ENCODE peak calls at places on chromosomes 16 and 17, in ten cellular contexts. D, A, P, H, I, Y, L, S, J and X are unnamed samples.

GRCh38 chr17:73625975-73626706 is 18.1 kb downstream of the SDK2 start:
- DNase-seq in A (no peak), J (no peak), I (no peak), L (no peak), H (no peak), D (no peak), P (no peak), S (no peak), Y (peak), X (no peak)

GRCh38 chr17:73203135-73203787 is 10.4 kb downstream of the COG1 start:
- DNase-seq in J (peak), D (no peak), P (no peak), S (no peak), I (no peak), H (no peak), L (no peak), Y (no peak), A (peak), X (no peak)

GRCh38 chr16:59527206-59527997 is 793.3 kb upstream of the GOT2 start:
- DNase-seq in L (peak), J (no peak), Y (no peak), D (peak), H (no peak), P (no peak), I (no peak), A (no peak), S (peak), X (peak)

GRCh38 chr17:4710693-4711634 is 532 bp downstream of the ARRB2 start:
- DNase-seq in A (no peak), S (no peak), Y (no peak), P (peak), I (no peak), J (no peak), D (no peak), L (no peak), H (peak), X (no peak)

GRCh38 chr16:20740007-20740883 is 1.4 kb downstream of the THUMPD1 start:
- DNase-seq in D (peak), L (no peak), P (peak), I (no peak), A (peak), Y (no peak), H (no peak), J (peak), S (no peak), X (peak)

GRCh38 chr16:84072014-84072413 is 29.4 kb upstream of the SLC38A8 start:
- DNase-seq in P (no peak), S (no peak), Y (no peak), L (peak), I (no peak), D (peak), H (no peak), J (no peak), A (no peak), X (peak)

GRCh38 chr17:58402679-58403078 is 14.7 kb downstream of the RNF43 start:
- DNase-seq in P (no peak), A (no peak), I (no peak), Y (no peak), D (peak), J (no peak), S (no peak), L (no peak), H (no peak), X (peak)

GRCh38 chr16:81621496-81621895 is 157.6 kb upstream of the PLCG2 start:
- DNase-seq in H (no peak), Y (no peak), P (no peak), D (no peak), I (no peak), J (no peak), S (no peak), A (no peak), L (no peak), X (no peak)

GRCh38 chr16:79698341-79698753 is 97.8 kb upstream of the MAF start:
- DNase-seq in J (no peak), Y (no peak), A (peak), D (peak), I (no peak), P (no peak), S (peak), H (no peak), L (peak), X (peak)

GRCh38 chr16:77775911-77776909 is 12.2 kb upstream of the VAT1L start:
- DNase-seq in H (no peak), D (no peak), I (no peak), P (no peak), A (no peak), L (peak), Y (no peak), S (no peak), J (peak), X (peak)

GRCh38 chr16:86508028-86508946 is 2.0 kb upstream of the FOXF1 start:
- DNase-seq in Y (no peak), D (peak), J (no peak), S (no peak), A (no peak), L (no peak), H (no peak), I (no peak), P (no peak), X (peak)

GRCh38 chr16:23729503-23730424 is 16.7 kb upstream of the ERN2 start:
- DNase-seq in A (no peak), H (peak), L (peak), P (no peak), D (peak), I (no peak), Y (peak), S (no peak), J (peak), X (peak)

GRCh38 chr17:40501499-40501911 is at the start of gene TNS4:
- DNase-seq in P (no peak), H (no peak), Y (no peak), L (no peak), A (no peak), S (no peak), D (no peak), I (no peak), J (peak), X (no peak)

GRCh38 chr16:57781349-57781740 is 20.9 kb downstream of the KIFC3 start:
- DNase-seq in Y (no peak), D (no peak), I (no peak), H (peak), A (no peak), J (no peak), P (no peak), S (no peak), L (no peak), X (no peak)

GRCh38 chr17:75785770-75786538 is 1.3 kb downstream of the UNK start:
- DNase-seq in L (peak), I (no peak), D (peak), S (no peak), J (no peak), H (no peak), Y (no peak), P (peak), A (no peak), X (peak)

GRCh38 chr16:89324056-89325010 is 106.8 kb downstream of the ZNF778 start:
- DNase-seq in L (peak), H (peak), I (peak), D (peak), P (no peak), J (no peak), S (no peak), A (no peak), Y (no peak), X (peak)

GRCh38 chr16:23842137-23842600 is 6.4 kb downstream of the PRKCB start:
- DNase-seq in I (no peak), S (no peak), H (no peak), J (no peak), Y (no peak), D (no peak), L (no peak), P (no peak), A (no peak), X (no peak)

GRCh38 chr17:21119247-21119944 is 7.4 kb upstream of the DHRS7B start:
- DNase-seq in A (peak), P (peak), S (no peak), H (peak), L (peak), J (peak), Y (peak), D (peak), I (peak), X (peak)

GRCh38 chr17:40349477-40350409 is 14.8 kb downstream of the GJD3 start:
- DNase-seq in D (no peak), I (peak), Y (no peak), H (no peak), P (no peak), L (peak), S (no peak), A (peak), J (no peak), X (no peak)

GRCh38 chr17:69447726-69448125 is 33.2 kb downstream of the MAP2K6 start:
- DNase-seq in D (no peak), P (no peak), A (no peak), J (no peak), H (no peak), S (no peak), L (no peak), I (no peak), Y (no peak), X (no peak)

GRCh38 chr17:44847581-44847980 is at the start of gene HIGD1B:
- DNase-seq in P (no peak), Y (no peak), J (no peak), D (no peak), A (no peak), S (no peak), L (no peak), H (no peak), I (no peak), X (no peak)

GRCh38 chr17:44846206-44846605 is 1.5 kb upstream of the HIGD1B start:
- DNase-seq in J (no peak), S (no peak), P (no peak), L (no peak), D (no peak), Y (no peak), A (no peak), I (no peak), H (no peak), X (no peak)

GRCh38 chr17:44842748-44843147 is 4.9 kb upstream of the HIGD1B start:
- DNase-seq in Y (peak), S (no peak), A (no peak), D (no peak), I (no peak), L (peak), J (no peak), P (no peak), H (no peak), X (no peak)

GRCh38 chr17:44840936-44841335 is 6.7 kb upstream of the HIGD1B start:
- DNase-seq in D (no peak), L (no peak), J (no peak), S (no peak), A (no peak), I (no peak), P (no peak), H (no peak), Y (no peak), X (no peak)

GRCh38 chr17:44844390-44844830 is 3.3 kb upstream of the HIGD1B start:
- DNase-seq in A (peak), I (no peak), S (no peak), L (peak), Y (no peak), D (peak), H (no peak), J (peak), P (no peak), X (peak)
- TF ChIP-seq CTCF in A (no peak), I (no peak), S (peak), L (peak), Y (no peak), D (no peak), H (no peak), J (no peak), P (no peak), X (peak)

GRCh38 chr16:47016700-47017133 is 43.2 kb upstream of the DNAJA2 start:
- DNase-seq in H (no peak), L (no peak), D (peak), P (peak), A (no peak), S (no peak), Y (no peak), J (no peak), I (no peak), X (no peak)

GRCh38 chr16:47017636-47018035 is 44.2 kb upstream of the DNAJA2 start:
- DNase-seq in L (no peak), P (no peak), D (no peak), S (no peak), J (no peak), A (no peak), Y (no peak), H (no peak), I (no peak), X (no peak)

GRCh38 chr16:47018223-47018891 is 44.9 kb upstream of the DNAJA2 start:
- DNase-seq in A (no peak), Y (peak), I (no peak), J (peak), S (no peak), H (no peak), D (peak), P (peak), L (peak), X (peak)

GRCh38 chr16:47013910-47014309 is 40.4 kb upstream of the DNAJA2 start:
- DNase-seq in I (no peak), A (no peak), H (no peak), J (no peak), D (no peak), L (no peak), P (no peak), S (no peak), Y (no peak), X (no peak)

DNA sequence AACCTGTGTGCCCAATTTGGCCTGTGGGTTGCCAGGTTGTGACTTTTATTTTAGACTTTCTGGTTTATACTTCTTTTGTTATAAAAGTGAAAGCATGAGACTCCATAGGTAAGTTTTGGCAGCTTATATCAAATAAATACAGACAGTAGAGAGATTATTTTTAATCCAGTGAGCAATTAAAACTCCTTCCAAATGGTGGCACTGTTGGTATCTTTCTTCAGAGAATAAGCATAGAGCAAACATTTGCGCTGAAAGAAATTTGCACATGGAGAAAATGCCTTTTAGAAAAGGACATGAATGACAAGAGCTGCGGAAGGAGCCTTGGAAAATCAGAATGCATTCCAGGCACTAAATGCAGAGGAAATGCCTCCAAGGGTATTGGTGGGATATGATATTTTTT is 46.1 kb upstream of the DNAJA2 start:
- DNase-seq in H (no peak), D (peak), J (no peak), S (no peak), L (no peak), P (no peak), Y (no peak), A (no peak), I (no peak), X (peak)
- TF ChIP-seq CTCF in H (no peak), D (peak), J (peak), S (peak), L (peak), P (no peak), Y (no peak), A (no peak), I (peak), X (peak)

DNA sequence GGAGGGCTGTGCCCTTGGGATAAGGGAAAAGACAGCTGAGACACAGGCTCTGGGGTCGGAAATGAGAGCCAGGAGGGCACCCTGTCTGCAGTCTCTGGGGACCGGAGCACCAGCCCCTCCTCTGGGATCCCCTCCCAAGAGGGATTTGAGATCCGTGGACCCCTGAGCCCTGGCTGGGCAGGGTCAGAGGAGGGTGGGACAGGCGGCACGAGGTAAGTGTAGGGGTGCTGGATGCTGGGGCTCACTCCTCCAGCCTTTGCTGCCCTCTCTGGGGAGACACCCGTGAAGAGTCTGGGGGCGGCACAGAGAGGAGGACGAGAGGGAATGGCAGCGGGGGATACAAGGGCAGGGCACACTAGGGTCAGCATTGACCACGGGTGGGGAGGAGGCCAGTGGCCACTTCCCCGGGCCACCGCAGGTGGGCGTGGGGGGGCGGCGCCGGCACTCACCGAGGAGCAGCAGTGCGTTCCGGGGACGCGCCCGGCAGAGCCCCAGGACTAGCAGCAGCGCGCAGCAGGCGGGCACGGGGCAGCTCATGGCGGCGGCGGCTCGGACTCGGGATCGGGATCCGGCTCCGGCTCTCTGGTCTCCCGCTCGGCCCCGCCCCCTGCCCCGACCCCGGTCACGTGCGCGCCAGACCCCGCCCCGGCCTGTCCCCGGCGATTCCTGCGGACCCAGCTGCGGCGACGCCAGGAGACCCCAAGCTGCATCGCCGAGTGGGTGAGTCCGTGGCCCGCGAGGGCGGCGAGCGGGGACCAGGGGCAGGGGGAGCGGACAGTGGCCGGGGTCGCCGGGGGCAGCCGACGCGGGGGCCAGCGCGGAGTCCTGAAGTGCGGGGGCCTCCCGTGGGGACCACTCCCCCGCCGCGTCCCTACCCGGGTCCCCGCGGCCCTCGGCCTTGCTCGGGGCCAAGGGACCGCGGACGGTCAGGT is at the start of the genes SGSH and SLC26A11:
- DNase-seq in I (peak), Y (peak), J (peak), S (no peak), H (peak), L (peak), P (peak), D (peak), A (peak), X (peak)
- TF ChIP-seq CTCF in I (no peak), Y (peak), J (no peak), S (no peak), H (no peak), L (no peak), P (no peak), D (no peak), A (no peak), X (no peak)

GRCh38 chr17:32946375-32947135 is 18.6 kb downstream of the TMEM98 start:
- DNase-seq in Y (no peak), L (no peak), A (no peak), D (no peak), P (no peak), H (no peak), S (no peak), I (no peak), J (no peak), X (no peak)
- TF ChIP-seq CTCF in Y (no peak), L (no peak), A (no peak), D (no peak), P (no peak), H (no peak), S (no peak), I (no peak), J (no peak), X (no peak)

GRCh38 chr16:105521-105920 is 27.5 kb downstream of the MPG start:
- DNase-seq in H (no peak), J (no peak), S (no peak), P (no peak), A (no peak), I (no peak), L (no peak), Y (no peak), D (no peak), X (no peak)
- TF ChIP-seq CTCF in H (no peak), J (no peak), S (no peak), P (no peak), A (no peak), I (no peak), L (no peak), Y (no peak), D (no peak), X (no peak)